ENCODE peak calls at places on chromosomes 2 and 18, in four cellular contexts. A is HepG2, I is GM12878, T is K562. W is an unnamed sample.

GRCh38 chr18:8386981-8387380 is 222.3 kb upstream of the RAB12 start:
- DNase-seq in A (no peak), T (no peak), I (no peak), W (no peak)

GRCh38 chr2:54438271-54438670 is 17.9 kb upstream of the SPTBN1 start:
- DNase-seq in T (no peak), A (no peak), I (no peak), W (no peak)

GRCh38 chr2:102749938-102750337 is 11.9 kb upstream of the TMEM182 start:
- DNase-seq in I (no peak), T (no peak), A (no peak), W (no peak)

GRCh38 chr2:183543731-183544130 is 419.5 kb downstream of the NUP35 start:
- DNase-seq in A (no peak), T (no peak), I (peak), W (no peak)

GRCh38 chr18:40738321-40738880 is 1216.6 kb upstream of the PIK3C3 start:
- DNase-seq in T (no peak), A (no peak), I (peak), W (no peak)

GRCh38 chr2:25174192-25174861 is 5.9 kb upstream of the POMC start:
- DNase-seq in A (no peak), I (no peak), T (no peak), W (no peak)

GRCh38 chr2:242035858-242036652 is 166.5 kb downstream of the RTP5 start:
- DNase-seq in I (no peak), A (no peak), T (no peak), W (no peak)

GRCh38 chr2:189022492-189022891 is 48.3 kb downstream of the COL3A1 start:
- DNase-seq in I (no peak), A (no peak), T (no peak), W (no peak)

GRCh38 chr2:11352781-11353537 is 8.5 kb upstream of the ROCK2 start:
- DNase-seq in I (no peak), T (no peak), A (no peak), W (no peak)

GRCh38 chr2:127707890-127708648 is 6.8 kb downstream of the SFT2D3 start:
- DNase-seq in T (no peak), A (no peak), I (no peak), W (no peak)

GRCh38 chr2:231890896-231891513 is 35.2 kb downstream of the NPPC start:
- DNase-seq in T (no peak), I (no peak), A (no peak), W (no peak)

GRCh38 chr2:238320648-238321281 is 447 bp downstream of the TRAF3IP1 start:
- DNase-seq in A (no peak), I (no peak), T (peak), W (peak)

GRCh38 chr2:19700861-19701585 is 200.8 kb downstream of the TTC32 start:
- DNase-seq in I (no peak), T (no peak), A (no peak), W (no peak)

GRCh38 chr2:38093503-38093902 is 17.6 kb upstream of the CYP1B1 start:
- DNase-seq in I (no peak), A (no peak), T (no peak), W (no peak)

GRCh38 chr2:68714866-68715265 is 19.7 kb upstream of the ARHGAP25 start:
- DNase-seq in T (peak), A (no peak), I (peak), W (no peak)

GRCh38 chr18:23580677-23581367 is 5.5 kb downstream of the NPC1 start:
- DNase-seq in I (no peak), T (no peak), A (no peak), W (no peak)

GRCh38 chr2:235146871-235147565 is 195.2 kb downstream of the SH3BP4 start:
- DNase-seq in I (no peak), A (no peak), T (no peak), W (no peak)

GRCh38 chr18:44682181-44682870 is 1.6 kb downstream of the SETBP1 start:
- DNase-seq in A (no peak), T (no peak), I (no peak), W (peak)

GRCh38 chr18:39840406-39840805 is 2114.6 kb upstream of the PIK3C3 start:
- DNase-seq in T (no peak), A (no peak), I (no peak), W (no peak)

GRCh38 chr2:1136807-1137663 is 186.4 kb downstream of the SNTG2 start:
- DNase-seq in T (no peak), I (no peak), A (no peak), W (no peak)

GRCh38 chr2:1143129-1143528 is 192.5 kb downstream of the SNTG2 start:
- DNase-seq in T (no peak), A (no peak), I (no peak), W (no peak)

GRCh38 chr2:1141079-1141478 is 190.4 kb downstream of the SNTG2 start:
- DNase-seq in I (no peak), T (no peak), A (no peak), W (no peak)

GRCh38 chr2:1137992-1138391 is 187.3 kb downstream of the SNTG2 start:
- DNase-seq in A (no peak), I (no peak), T (no peak), W (no peak)

DNA sequence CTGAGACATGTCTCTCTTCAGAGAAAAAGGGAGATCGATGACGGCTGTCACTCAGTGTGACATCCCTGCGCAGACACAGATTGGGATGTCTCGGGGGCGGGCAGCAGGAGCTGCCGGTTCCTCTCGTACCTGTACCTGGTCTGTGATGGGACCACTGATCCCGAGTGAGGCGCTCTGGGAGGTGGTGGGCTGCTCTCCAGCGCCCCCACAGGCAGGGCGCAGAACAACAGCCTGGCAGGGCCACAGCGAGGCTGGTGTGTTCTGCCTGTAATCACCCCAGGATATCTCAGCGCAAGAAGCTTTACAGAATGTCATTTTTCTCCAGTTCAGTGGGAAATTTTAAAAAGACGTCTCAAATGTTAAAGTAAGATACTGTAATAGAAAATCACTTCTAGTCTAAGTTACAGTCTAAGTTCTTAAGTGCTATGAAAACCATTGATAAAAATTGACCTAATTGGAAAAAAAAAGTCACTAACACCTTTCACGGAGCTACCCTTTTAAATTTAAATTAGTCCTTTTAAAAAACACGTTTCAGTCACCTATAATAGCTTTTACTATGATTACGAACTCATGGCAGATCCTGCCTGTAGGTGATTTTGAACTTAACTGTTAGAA is 189.8 kb downstream of the SNTG2 start:
- DNase-seq in T (peak), A (peak), I (no peak), W (peak)
- TF ChIP-seq CREM in T (no peak), A (no peak), I (no peak), W (no peak)

GRCh38 chr18:2168022-2168421 is 403.3 kb downstream of the METTL4 start:
- DNase-seq in T (no peak), I (no peak), A (no peak), W (no peak)

GRCh38 chr18:2169656-2170055 is 401.6 kb downstream of the METTL4 start:
- DNase-seq in T (no peak), I (no peak), A (no peak), W (no peak)

DNA sequence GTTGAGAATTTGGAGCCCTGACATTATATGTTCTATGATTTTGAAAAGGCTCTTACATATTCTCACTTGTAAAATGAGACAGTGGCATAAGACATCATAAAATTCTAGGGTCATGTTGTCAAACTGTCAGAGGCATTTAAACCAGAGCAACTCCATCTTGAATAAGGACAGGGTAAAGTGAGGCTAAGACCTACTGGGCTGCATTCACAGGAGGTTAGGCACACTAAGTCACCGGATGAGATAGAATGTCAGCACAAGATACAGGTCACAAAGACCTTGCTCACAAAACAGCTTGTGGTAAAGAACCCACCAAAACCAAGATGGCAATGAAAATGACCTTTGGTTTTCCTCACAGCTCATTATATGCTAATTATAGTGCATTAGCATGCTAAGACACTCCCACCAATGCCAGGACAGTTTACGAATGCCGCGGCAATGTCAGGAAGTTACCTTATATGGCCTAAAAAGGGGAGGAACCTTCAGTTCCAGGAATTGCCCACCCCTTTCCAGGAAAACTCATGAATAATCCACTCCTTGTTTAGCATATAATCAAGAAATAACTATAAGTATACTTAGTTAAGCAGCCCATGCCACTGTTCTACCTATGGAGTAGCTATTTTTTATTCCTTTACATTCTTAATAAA is 406.5 kb downstream of the METTL4 start:
- DNase-seq in T (peak), I (no peak), A (no peak), W (no peak)
- TF ChIP-seq CREM in T (no peak), I (no peak), A (no peak), W (no peak)

DNA sequence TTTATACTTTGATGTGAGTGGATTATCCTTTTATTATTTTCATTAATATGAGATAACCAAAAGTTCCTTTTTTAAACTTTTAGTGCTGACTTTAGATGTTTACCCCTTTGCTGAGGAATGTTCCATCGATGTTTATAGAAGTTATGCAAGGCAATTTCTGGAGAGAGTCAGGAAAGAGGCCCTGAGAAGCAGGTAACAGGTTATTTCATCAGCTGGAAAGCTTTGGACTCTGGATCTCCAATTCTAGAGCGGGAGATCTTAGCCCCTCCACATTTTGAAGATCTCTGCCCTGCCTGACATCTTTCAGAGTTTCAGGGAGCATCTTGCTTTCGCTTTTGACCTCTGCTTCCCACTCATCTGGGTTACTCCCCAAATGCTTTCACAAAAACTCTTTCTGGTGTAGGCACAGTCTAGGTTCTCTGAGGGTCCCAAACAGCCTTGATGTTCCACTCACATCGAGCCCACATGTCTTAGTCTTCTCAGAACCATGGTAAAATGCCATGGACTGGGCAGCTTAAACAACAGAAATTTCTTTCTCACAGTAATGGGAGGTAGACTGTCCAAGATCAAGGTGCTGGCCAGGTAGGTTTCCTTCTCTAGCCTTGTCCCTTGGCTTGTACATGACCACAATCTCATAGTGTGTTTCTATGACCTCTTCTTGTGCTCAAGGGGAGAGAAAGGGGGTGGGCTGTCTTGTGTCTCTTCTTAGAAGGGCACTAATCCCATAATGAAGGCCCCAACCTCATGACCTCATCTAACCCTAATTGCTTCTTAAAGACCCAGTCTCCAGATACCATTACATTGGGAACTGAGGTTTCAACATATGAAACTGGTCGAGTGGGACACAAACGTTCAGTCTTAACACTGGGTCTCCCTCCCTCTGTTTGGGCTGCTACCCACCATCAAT is 87.1 kb downstream of the DOK6 start:
- DNase-seq in I (no peak), A (no peak), T (no peak), W (no peak)
- TF ChIP-seq CREM in I (no peak), A (no peak), T (no peak), W (no peak)

GRCh38 chr2:164954954-164955701 is at the start of gene SLC38A11:
- DNase-seq in I (no peak), T (no peak), A (no peak), W (peak)
- TF ChIP-seq CREM in I (no peak), T (no peak), A (no peak), W (no peak)

GRCh38 chr2:39411186-39411944 is 25.7 kb downstream of the MAP4K3 start:
- DNase-seq in A (peak), I (no peak), T (peak), W (no peak)
- TF ChIP-seq CREM in A (no peak), I (no peak), T (peak), W (no peak)

DNA sequence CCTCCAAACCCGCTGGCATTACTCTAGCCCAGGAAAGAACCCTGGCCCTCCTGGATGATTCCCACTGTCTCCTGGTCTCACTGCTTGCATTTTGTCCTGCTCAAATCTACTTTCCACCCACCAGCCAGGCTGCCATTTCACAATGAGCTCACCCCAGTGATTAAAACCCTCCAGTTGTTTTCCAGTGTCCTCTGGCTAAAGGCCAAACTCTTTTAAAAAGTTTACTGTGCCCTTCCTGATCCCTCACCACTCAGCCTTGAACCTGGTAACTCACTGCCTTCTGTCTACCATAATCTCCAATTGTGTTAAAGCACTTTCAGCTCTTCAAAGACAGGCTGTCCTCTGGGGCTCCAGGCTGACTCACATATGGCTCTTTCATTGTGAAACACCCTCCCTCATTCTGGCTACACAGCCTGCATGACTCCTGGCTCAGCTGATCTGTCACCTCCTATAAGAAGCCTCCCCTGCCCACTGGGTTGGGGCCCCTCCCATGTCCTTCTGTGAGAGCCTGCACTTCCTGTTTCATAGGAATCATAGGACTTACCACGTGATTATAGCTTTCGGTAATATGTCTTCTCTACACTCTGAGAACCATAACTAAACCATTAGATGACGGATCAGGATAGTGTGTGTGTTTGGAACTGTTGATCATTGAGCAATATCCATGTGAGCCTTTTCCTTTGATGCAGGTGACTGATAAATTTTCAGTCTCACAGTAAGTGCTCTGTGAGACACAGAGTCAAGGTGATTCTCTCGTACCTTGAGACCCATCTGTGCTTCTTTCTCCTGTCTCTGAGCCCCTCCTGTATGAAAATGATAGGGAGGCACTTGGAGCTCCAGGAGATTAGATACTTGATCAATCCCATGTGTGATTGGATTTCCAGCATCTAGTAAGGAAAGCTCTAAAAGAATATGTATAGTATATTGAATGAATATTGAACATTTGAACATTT is 590.8 kb upstream of the ID2 start:
- DNase-seq in T (peak), I (peak), A (peak), W (no peak)
- TF ChIP-seq CREM in T (no peak), I (no peak), A (no peak), W (no peak)